ENCODE peak calls at places on chromosomes 16 and 17, in four cellular contexts. One of them, this sample, is unnamed.

GRCh38 chr17:15649861-15650391 is 30.4 kb upstream of the FBXW10B start:
- DNase-seq in GM12878: no peak
- DNase-seq in K562: no peak
- DNase-seq in HL-60: no peak
- DNase-seq in this sample: no peak

GRCh38 chr17:72219136-72219823 is 98.5 kb downstream of the SOX9 start:
- DNase-seq in GM12878: no peak
- DNase-seq in K562: no peak
- DNase-seq in HL-60: no peak
- DNase-seq in this sample: no peak

GRCh38 chr16:12758031-12758669 is 45.5 kb downstream of the CPPED1 start:
- DNase-seq in GM12878: no peak
- DNase-seq in K562: peak; percentile 70
- DNase-seq in HL-60: no peak
- DNase-seq in this sample: no peak

GRCh38 chr17:15469260-15469659 is 1.8 kb upstream of the CDRT4 start:
- DNase-seq in GM12878: no peak
- DNase-seq in K562: no peak
- DNase-seq in HL-60: no peak
- DNase-seq in this sample: no peak

GRCh38 chr17:82875418-82875856 is 35.6 kb upstream of the ZNF750 start:
- DNase-seq in GM12878: no peak
- DNase-seq in K562: no peak
- DNase-seq in HL-60: peak; percentile 50
- DNase-seq in this sample: no peak

GRCh38 chr17:1515640-1516402 is 591 bp downstream of the INPP5K start:
- DNase-seq in GM12878: peak; percentile 70
- DNase-seq in K562: peak; percentile 79
- DNase-seq in HL-60: peak; percentile 53
- DNase-seq in this sample: peak; percentile 73

GRCh38 chr16:3578610-3579551 is 1.7 kb upstream of the NLRC3 start:
- DNase-seq in GM12878: peak; percentile 56
- DNase-seq in K562: no peak
- DNase-seq in HL-60: peak; percentile 53
- DNase-seq in this sample: peak; percentile 81

GRCh38 chr17:11999715-12000114 is 2.4 kb upstream of the ZNF18 start:
- DNase-seq in GM12878: no peak
- DNase-seq in K562: no peak
- DNase-seq in HL-60: peak; percentile 49
- DNase-seq in this sample: no peak

GRCh38 chr17:56624315-56624714 is 30.8 kb downstream of the NOG start:
- DNase-seq in GM12878: no peak
- DNase-seq in K562: no peak
- DNase-seq in HL-60: peak; percentile 46
- DNase-seq in this sample: no peak

GRCh38 chr17:45265823-45266222 is 3.9 kb upstream of the SPATA32 start:
- DNase-seq in GM12878: no peak
- DNase-seq in K562: no peak
- DNase-seq in HL-60: no peak
- DNase-seq in this sample: no peak

GRCh38 chr17:72726936-72727335 is 365.6 kb downstream of the SLC39A11 start:
- DNase-seq in GM12878: peak; percentile 61
- DNase-seq in K562: no peak
- DNase-seq in HL-60: peak; percentile 62
- DNase-seq in this sample: peak; percentile 47

GRCh38 chr16:546909-547770 is 13.1 kb upstream of the PRR35 start:
- DNase-seq in GM12878: no peak
- DNase-seq in K562: peak; percentile 63
- DNase-seq in HL-60: peak; percentile 99
- DNase-seq in this sample: no peak

GRCh38 chr16:4386452-4386813 is 14.8 kb downstream of the VASN start:
- DNase-seq in GM12878: no peak
- DNase-seq in K562: no peak
- DNase-seq in HL-60: no peak
- DNase-seq in this sample: no peak

GRCh38 chr16:12639044-12639443 is 164.6 kb downstream of the CPPED1 start:
- DNase-seq in GM12878: no peak
- DNase-seq in K562: peak; percentile 22
- DNase-seq in HL-60: no peak
- DNase-seq in this sample: no peak

GRCh38 chr16:84475643-84476240 is 28.7 kb downstream of the MEAK7 start:
- DNase-seq in GM12878: no peak
- DNase-seq in K562: no peak
- DNase-seq in HL-60: peak; percentile 0
- DNase-seq in this sample: no peak

GRCh38 chr16:87068316-87068715 is 248.9 kb downstream of the C16orf95 start:
- DNase-seq in GM12878: no peak
- DNase-seq in K562: no peak
- DNase-seq in HL-60: no peak
- DNase-seq in this sample: no peak

GRCh38 chr17:76736349-76737081 is 616 bp downstream of the SRSF2 start:
- DNase-seq in GM12878: no peak
- DNase-seq in K562: peak; percentile 86
- DNase-seq in HL-60: peak; percentile 36
- DNase-seq in this sample: no peak

GRCh38 chr16:55754056-55754455 is 78.8 kb downstream of the CES1 start:
- DNase-seq in GM12878: no peak
- DNase-seq in K562: no peak
- DNase-seq in HL-60: peak; percentile 84
- DNase-seq in this sample: no peak

GRCh38 chr17:78933959-78934568 is 8.9 kb upstream of the TIMP2 start:
- DNase-seq in GM12878: no peak
- DNase-seq in K562: no peak
- DNase-seq in HL-60: no peak
- DNase-seq in this sample: no peak

GRCh38 chr17:57413848-57414651 is 157.7 kb downstream of the MSI2 start:
- DNase-seq in GM12878: no peak
- DNase-seq in K562: no peak
- DNase-seq in HL-60: no peak
- DNase-seq in this sample: no peak

GRCh38 chr16:85296859-85297698 is 184.8 kb upstream of the CIBAR2 start:
- DNase-seq in GM12878: no peak
- DNase-seq in K562: peak; percentile 85
- DNase-seq in HL-60: peak; percentile 56
- DNase-seq in this sample: peak; percentile 63

GRCh38 chr16:4694664-4695451 is 1.5 kb downstream of the NUDT16L1 start:
- DNase-seq in GM12878: no peak
- DNase-seq in K562: no peak
- DNase-seq in HL-60: no peak
- DNase-seq in this sample: no peak

GRCh38 chr17:38428643-38429371 is 543 bp downstream of the ARHGAP23 start:
- DNase-seq in GM12878: no peak
- DNase-seq in K562: no peak
- DNase-seq in HL-60: peak; percentile 60
- DNase-seq in this sample: no peak

GRCh38 chr16:55370762-55371482 is 46.9 kb downstream of the IRX6 start:
- DNase-seq in GM12878: no peak
- DNase-seq in K562: peak; percentile 19
- DNase-seq in HL-60: peak; percentile 72
- DNase-seq in this sample: no peak

GRCh38 chr17:81695801-81696200 is 7.4 kb upstream of the MRPL12 start:
- DNase-seq in GM12878: no peak
- DNase-seq in K562: no peak
- DNase-seq in HL-60: no peak
- DNase-seq in this sample: no peak

GRCh38 chr16:15572329-15573001 is 70.5 kb downstream of the MARF1 start:
- DNase-seq in GM12878: no peak
- DNase-seq in K562: no peak
- DNase-seq in HL-60: no peak
- DNase-seq in this sample: no peak

GRCh38 chr17:43759836-43760235 is 1.2 kb upstream of the SOST start:
- DNase-seq in GM12878: no peak
- DNase-seq in K562: no peak
- DNase-seq in HL-60: no peak
- DNase-seq in this sample: no peak
- TF ChIP-seq SPI1 in GM12878: no peak
- TF ChIP-seq SPI1 in K562: no peak
- TF ChIP-seq SPI1 in HL-60: no peak
- TF ChIP-seq SPI1 in this sample: no peak

DNA sequence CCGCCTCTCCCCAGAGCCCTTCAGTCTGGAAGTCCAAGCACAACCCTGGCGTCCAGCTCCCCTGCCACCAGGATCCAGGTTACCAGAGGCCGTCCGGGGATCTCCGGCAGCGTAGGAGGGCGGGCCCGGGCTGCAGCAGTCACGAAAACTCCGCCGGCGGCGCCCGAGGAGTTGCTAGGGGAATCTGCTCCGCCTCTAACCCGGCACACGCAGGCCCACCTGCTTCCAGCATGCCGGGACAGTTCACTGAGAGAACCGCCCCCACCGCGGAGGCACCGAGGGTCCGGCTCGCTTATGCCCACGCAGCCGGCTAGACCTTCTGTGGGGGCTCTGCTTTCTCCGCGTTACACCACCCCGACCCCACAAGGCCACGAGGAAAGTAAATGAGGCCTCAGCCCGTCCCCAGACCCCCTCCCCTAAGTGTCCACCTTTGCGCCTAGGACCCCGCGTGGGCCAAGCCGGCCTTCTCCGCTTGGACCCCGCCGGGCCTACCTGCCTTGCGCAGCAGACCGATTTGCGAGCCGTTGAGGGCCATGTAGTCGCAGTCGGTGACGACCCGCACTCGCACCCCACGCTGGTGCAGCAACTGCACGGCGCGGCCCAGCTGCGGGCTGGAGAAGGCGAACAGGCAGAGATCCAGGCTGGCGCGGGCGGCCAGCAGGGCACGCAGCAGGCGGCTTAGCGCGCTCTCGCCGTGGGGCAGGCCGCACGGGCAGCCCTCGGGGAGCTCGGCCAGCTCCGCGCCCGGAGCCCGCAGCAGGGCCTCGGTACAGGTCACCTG is 575 bp downstream of the PLD6 start:
- DNase-seq in GM12878: peak; percentile 23
- DNase-seq in K562: peak; percentile 65
- DNase-seq in HL-60: peak; percentile 24
- DNase-seq in this sample: peak; percentile 87
- TF ChIP-seq POLR2AphosphoS5 in GM12878: no peak
- TF ChIP-seq POLR2AphosphoS5 in K562: no peak
- TF ChIP-seq POLR2AphosphoS5 in HL-60: no peak
- TF ChIP-seq POLR2AphosphoS5 in this sample: peak; percentile 39

GRCh38 chr17:49887744-49888360 is 40.0 kb upstream of the TAC4 start:
- DNase-seq in GM12878: no peak
- DNase-seq in K562: no peak
- DNase-seq in HL-60: no peak
- DNase-seq in this sample: no peak

GRCh38 chr17:49889500-49889899 is 41.6 kb upstream of the TAC4 start:
- DNase-seq in GM12878: no peak
- DNase-seq in K562: no peak
- DNase-seq in HL-60: no peak
- DNase-seq in this sample: no peak

GRCh38 chr17:49890077-49890821 is 42.4 kb upstream of the TAC4 start:
- DNase-seq in GM12878: no peak
- DNase-seq in K562: no peak
- DNase-seq in HL-60: no peak
- DNase-seq in this sample: no peak

GRCh38 chr17:49886036-49886435 is 38.2 kb upstream of the TAC4 start:
- DNase-seq in GM12878: no peak
- DNase-seq in K562: no peak
- DNase-seq in HL-60: no peak
- DNase-seq in this sample: no peak

GRCh38 chr17:49887086-49887743 is 39.3 kb upstream of the TAC4 start:
- DNase-seq in GM12878: no peak
- DNase-seq in K562: no peak
- DNase-seq in HL-60: no peak
- DNase-seq in this sample: no peak
- TF ChIP-seq SPI1 in GM12878: no peak
- TF ChIP-seq SPI1 in K562: no peak
- TF ChIP-seq SPI1 in HL-60: no peak
- TF ChIP-seq SPI1 in this sample: no peak

GRCh38 chr16:14509055-14509454 is 121.0 kb downstream of the PARN start:
- DNase-seq in GM12878: no peak
- DNase-seq in K562: no peak
- DNase-seq in HL-60: no peak
- DNase-seq in this sample: no peak

GRCh38 chr16:14510939-14511797 is 118.9 kb downstream of the PARN start:
- DNase-seq in GM12878: no peak
- DNase-seq in K562: no peak
- DNase-seq in HL-60: no peak
- DNase-seq in this sample: no peak

GRCh38 chr16:14511798-14512131 is 118.3 kb downstream of the PARN start:
- DNase-seq in GM12878: no peak
- DNase-seq in K562: no peak
- DNase-seq in HL-60: no peak
- DNase-seq in this sample: no peak

GRCh38 chr16:14510581-14510938 is 119.5 kb downstream of the PARN start:
- DNase-seq in GM12878: no peak
- DNase-seq in K562: no peak
- DNase-seq in HL-60: no peak
- DNase-seq in this sample: no peak

GRCh38 chr16:14509675-14510132 is 120.4 kb downstream of the PARN start:
- DNase-seq in GM12878: no peak
- DNase-seq in K562: no peak
- DNase-seq in HL-60: no peak
- DNase-seq in this sample: no peak
- TF ChIP-seq POLR2AphosphoS5 in GM12878: no peak
- TF ChIP-seq POLR2AphosphoS5 in K562: no peak
- TF ChIP-seq POLR2AphosphoS5 in HL-60: no peak
- TF ChIP-seq POLR2AphosphoS5 in this sample: no peak

DNA sequence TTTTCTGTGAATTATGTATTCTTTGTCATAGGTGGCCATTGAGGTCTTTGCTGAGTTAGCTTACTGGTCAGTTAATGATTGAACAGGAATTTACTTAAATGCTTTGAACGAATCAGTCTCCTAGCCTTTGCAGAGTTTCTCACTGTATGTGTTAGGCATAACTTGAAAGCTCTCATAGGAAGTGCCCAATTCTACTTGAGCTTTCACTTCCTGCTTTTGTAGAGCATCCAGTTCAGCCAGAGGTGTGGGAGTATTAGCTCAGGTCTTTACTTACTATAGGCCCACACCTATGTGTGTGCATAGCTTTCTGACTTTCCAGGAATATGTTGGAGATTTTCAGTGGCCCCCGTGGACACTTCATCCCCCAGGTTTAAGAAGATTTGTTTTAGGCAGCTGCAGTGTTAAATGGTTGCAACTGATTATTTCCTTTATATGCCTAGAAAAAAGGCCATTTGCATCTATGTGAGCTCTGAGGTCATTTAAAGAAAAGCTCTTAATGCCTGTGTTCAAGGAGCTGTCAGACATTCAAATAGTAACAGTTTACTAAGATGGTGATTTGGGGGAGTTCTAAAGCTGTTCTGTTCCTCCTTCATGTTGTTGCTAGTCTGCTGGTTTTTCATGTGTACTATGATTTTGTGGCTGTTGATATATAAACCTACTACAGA is 62.3 kb downstream of the PHKB start:
- DNase-seq in GM12878: peak; percentile 78
- DNase-seq in K562: no peak
- DNase-seq in HL-60: peak; percentile 26
- DNase-seq in this sample: peak; percentile 14
- TF ChIP-seq SPI1 in GM12878: peak; percentile 96
- TF ChIP-seq SPI1 in K562: peak; percentile 56
- TF ChIP-seq SPI1 in HL-60: peak; percentile 84
- TF ChIP-seq SPI1 in this sample: peak; percentile 99

This sample was measured in GM12891.